ENCODE peak calls at places on chromosomes 13 and 19, in seven cellular contexts. B, A, X, R, Z, U and E are unnamed samples.

GRCh38 chr13:113114511-113115362 is 7.9 kb upstream of the F10 start:
- DNase-seq in B (no peak), A (no peak), X (no peak), R (no peak), Z (no peak), U (no peak), E (no peak)

GRCh38 chr19:7848779-7849457 is 18.9 kb downstream of the EVI5L start:
- DNase-seq in B (no peak), A (no peak), X (no peak), R (no peak), Z (no peak), U (no peak), E (no peak)

GRCh38 chr19:9989504-9989903 is 20.8 kb downstream of the COL5A3 start:
- DNase-seq in B (no peak), A (no peak), X (no peak), R (no peak), Z (no peak), U (no peak), E (no peak)

GRCh38 chr19:18865973-18866799 is 29.8 kb downstream of the CERS1 start:
- DNase-seq in B (peak; percentile 89), A (no peak), X (peak; percentile 27), R (peak; percentile 66), Z (no peak), U (peak; percentile 62), E (peak; percentile 43)

GRCh38 chr19:34217952-34218817 is 36.2 kb upstream of the GARRE1 start:
- DNase-seq in B (no peak), A (no peak), X (peak; percentile 19), R (no peak), Z (peak; percentile 93), U (peak; percentile 88), E (peak; percentile 99)

GRCh38 chr19:47492571-47493377 is 8.8 kb upstream of the KPTN start:
- DNase-seq in B (peak; percentile 26), A (no peak), X (no peak), R (no peak), Z (no peak), U (no peak), E (no peak)

GRCh38 chr13:79423801-79424642 is 18.0 kb upstream of the RBM26 start:
- DNase-seq in B (no peak), A (peak; percentile 23), X (no peak), R (no peak), Z (no peak), U (peak; percentile 39), E (peak; percentile 56)

GRCh38 chr13:46295531-46296464 is 84.1 kb downstream of the LRRC63 start:
- DNase-seq in B (peak; percentile 51), A (peak; percentile 84), X (peak; percentile 28), R (no peak), Z (peak; percentile 92), U (peak; percentile 89), E (peak; percentile 93)

GRCh38 chr13:113810640-113811039 is 51.6 kb downstream of the TMEM255B start:
- DNase-seq in B (peak; percentile 16), A (no peak), X (no peak), R (no peak), Z (no peak), U (no peak), E (no peak)

GRCh38 chr13:113989585-113990300 is 15.9 kb upstream of the C13orf46 start:
- DNase-seq in B (no peak), A (no peak), X (no peak), R (peak; percentile 6), Z (no peak), U (no peak), E (no peak)

GRCh38 chr19:23098988-23099387 is 17.8 kb upstream of the ZNF730 start:
- DNase-seq in B (no peak), A (no peak), X (no peak), R (no peak), Z (no peak), U (no peak), E (no peak)

GRCh38 chr19:2542341-2543069 is 66.6 kb downstream of the GADD45B start:
- DNase-seq in B (peak; percentile 51), A (no peak), X (no peak), R (peak; percentile 20), Z (no peak), U (no peak), E (peak; percentile 80)

GRCh38 chr19:409515-410242 is 732 bp upstream of the C2CD4C start:
- DNase-seq in B (no peak), A (no peak), X (no peak), R (no peak), Z (no peak), U (no peak), E (no peak)

GRCh38 chr19:33292595-33293254 is 9.6 kb downstream of the CEBPA start:
- DNase-seq in B (no peak), A (no peak), X (no peak), R (no peak), Z (peak; percentile 44), U (no peak), E (peak; percentile 68)

GRCh38 chr19:958967-959685 is 25.0 kb upstream of the WDR18 start:
- DNase-seq in B (no peak), A (no peak), X (no peak), R (no peak), Z (no peak), U (no peak), E (peak; percentile 64)

GRCh38 chr19:35856546-35857149 is at the start of gene KIRREL2:
- DNase-seq in B (no peak), A (no peak), X (no peak), R (no peak), Z (no peak), U (no peak), E (peak; percentile 36)

GRCh38 chr13:110340812-110341444 is 33.8 kb downstream of the COL4A2 start:
- DNase-seq in B (peak; percentile 96), A (no peak), X (peak; percentile 6), R (peak; percentile 83), Z (no peak), U (peak; percentile 40), E (no peak)

GRCh38 chr13:31908696-31909386 is 122.7 kb upstream of the FRY start:
- DNase-seq in B (no peak), A (no peak), X (no peak), R (no peak), Z (no peak), U (no peak), E (peak; percentile 86)

GRCh38 chr13:78540424-78540823 is 62.9 kb downstream of the POU4F1 start:
- DNase-seq in B (no peak), A (no peak), X (no peak), R (no peak), Z (no peak), U (no peak), E (no peak)

GRCh38 chr19:3668331-3669133 is 31.7 kb downstream of the PIP5K1C start:
- DNase-seq in B (peak; percentile 68), A (no peak), X (no peak), R (no peak), Z (no peak), U (no peak), E (no peak)

GRCh38 chr13:61183670-61184069 is 232.0 kb downstream of the PCDH20 start:
- DNase-seq in B (no peak), A (no peak), X (no peak), R (no peak), Z (no peak), U (no peak), E (no peak)

GRCh38 chr19:48606463-48607358 is at the start of gene SPACA4:
- DNase-seq in B (no peak), A (no peak), X (no peak), R (no peak), Z (no peak), U (no peak), E (no peak)

GRCh38 chr19:8489591-8490394 is 12.6 kb downstream of the PRAM1 start:
- DNase-seq in B (peak; percentile 55), A (no peak), X (no peak), R (no peak), Z (no peak), U (no peak), E (no peak)

GRCh38 chr13:30752991-30753616 is 17.8 kb downstream of the ALOX5AP start:
- DNase-seq in B (no peak), A (no peak), X (no peak), R (no peak), Z (no peak), U (no peak), E (no peak)

GRCh38 chr19:16156904-16157303 is 13.4 kb downstream of the HSH2D start:
- DNase-seq in B (no peak), A (no peak), X (no peak), R (no peak), Z (no peak), U (no peak), E (peak; percentile 41)

GRCh38 chr19:14385492-14385891 is 4.2 kb downstream of the ADGRE5 start:
- DNase-seq in B (no peak), A (no peak), X (no peak), R (no peak), Z (no peak), U (no peak), E (no peak)

GRCh38 chr13:76954568-76954967 is 6.3 kb downstream of the ACOD1 start:
- DNase-seq in B (no peak), A (no peak), X (no peak), R (no peak), Z (no peak), U (no peak), E (no peak)

GRCh38 chr19:18029617-18030338 is 21.8 kb downstream of the ARRDC2 start:
- DNase-seq in B (peak; percentile 69), A (no peak), X (no peak), R (no peak), Z (no peak), U (no peak), E (no peak)

GRCh38 chr13:114115796-114116195 is 16.6 kb downstream of the RASA3 start:
- DNase-seq in B (no peak), A (no peak), X (no peak), R (no peak), Z (no peak), U (no peak), E (no peak)

GRCh38 chr13:69324109-69324886 is 783.3 kb upstream of the ATXN8OS start:
- DNase-seq in B (peak; percentile 1), A (peak; percentile 12), X (no peak), R (no peak), Z (no peak), U (no peak), E (peak; percentile 38)

GRCh38 chr13:19156013-19156825 is 25.4 kb downstream of the TUBA3C start:
- DNase-seq in B (no peak), A (no peak), X (no peak), R (no peak), Z (no peak), U (no peak), E (no peak)

GRCh38 chr19:3097442-3097871 is 3.3 kb downstream of the GNA11 start:
- DNase-seq in B (peak; percentile 77), A (no peak), X (no peak), R (no peak), Z (no peak), U (no peak), E (no peak)

GRCh38 chr19:29381353-29382203 is 144.2 kb upstream of the VSTM2B start:
- DNase-seq in B (no peak), A (no peak), X (no peak), R (no peak), Z (no peak), U (no peak), E (no peak)

GRCh38 chr13:48976677-48977625 is 1.2 kb downstream of the FNDC3A start:
- DNase-seq in B (no peak), A (no peak), X (no peak), R (no peak), Z (no peak), U (no peak), E (no peak)

GRCh38 chr13:98155475-98156111 is 12.7 kb downstream of the FARP1 start:
- DNase-seq in B (no peak), A (no peak), X (no peak), R (no peak), Z (peak; percentile 44), U (no peak), E (no peak)

GRCh38 chr19:42254850-42255765 is at the start of gene ERF:
- DNase-seq in B (peak; percentile 98), A (no peak), X (peak; percentile 84), R (peak; percentile 95), Z (peak; percentile 78), U (peak; percentile 93), E (peak; percentile 85)

GRCh38 chr13:75417006-75417384 is 65.0 kb downstream of the TBC1D4 start:
- DNase-seq in B (no peak), A (no peak), X (no peak), R (no peak), Z (no peak), U (no peak), E (peak; percentile 6)

GRCh38 chr13:46490129-46490528 is 62.8 kb upstream of the LRCH1 start:
- DNase-seq in B (peak; percentile 60), A (no peak), X (no peak), R (no peak), Z (no peak), U (no peak), E (no peak)